ENCODE peak calls at places on chromosomes 13 and 19, in four cellular contexts. J, A, L and H are unnamed samples.

GRCh38 chr19:50173144-50173543 is 10.1 kb upstream of the IZUMO2 start:
- DNase-seq in J (no peak), A (no peak), L (no peak), H (no peak)

GRCh38 chr13:96075953-96076543 is 13.9 kb upstream of the HS6ST3 start:
- DNase-seq in J (no peak), A (peak), L (no peak), H (peak)

GRCh38 chr13:50075619-50076097 is 60.4 kb downstream of the KCNRG start:
- DNase-seq in J (no peak), A (no peak), L (no peak), H (no peak)

GRCh38 chr13:102901615-102902305 is 55.9 kb downstream of the ERCC5 start:
- DNase-seq in J (no peak), A (peak), L (no peak), H (no peak)

GRCh38 chr13:42777476-42777875 is 3.9 kb upstream of the FAM216B start:
- DNase-seq in J (no peak), A (no peak), L (no peak), H (no peak)

GRCh38 chr13:112962911-112963625 is 5.9 kb upstream of the MCF2L start:
- DNase-seq in J (no peak), A (no peak), L (no peak), H (no peak)

GRCh38 chr19:39407644-39408391 is 1.2 kb downstream of the ZFP36 start:
- DNase-seq in J (peak), A (no peak), L (no peak), H (no peak)

GRCh38 chr13:36905944-36906343 is 14.1 kb downstream of the SMAD9 start:
- DNase-seq in J (no peak), A (no peak), L (no peak), H (no peak)

GRCh38 chr19:9431475-9431874 is 3.9 kb downstream of the ZNF266 start:
- DNase-seq in J (no peak), A (peak), L (no peak), H (peak)

GRCh38 chr13:29939158-29939557 is 88.7 kb upstream of the UBL3 start:
- DNase-seq in J (no peak), A (no peak), L (no peak), H (no peak)

GRCh38 chr19:41792513-41793413 is 3.6 kb upstream of the CEACAM3 start:
- DNase-seq in J (peak), A (peak), L (peak), H (no peak)
- TF ChIP-seq CTCF in J (peak), A (peak), L (peak), H (peak)

GRCh38 chr19:2540251-2540645 is 64.3 kb downstream of the GADD45B start:
- DNase-seq in J (no peak), A (no peak), L (no peak), H (no peak)
- H3K27ac ChIP-seq in J (peak), A (peak), L (peak), H (peak)

DNA sequence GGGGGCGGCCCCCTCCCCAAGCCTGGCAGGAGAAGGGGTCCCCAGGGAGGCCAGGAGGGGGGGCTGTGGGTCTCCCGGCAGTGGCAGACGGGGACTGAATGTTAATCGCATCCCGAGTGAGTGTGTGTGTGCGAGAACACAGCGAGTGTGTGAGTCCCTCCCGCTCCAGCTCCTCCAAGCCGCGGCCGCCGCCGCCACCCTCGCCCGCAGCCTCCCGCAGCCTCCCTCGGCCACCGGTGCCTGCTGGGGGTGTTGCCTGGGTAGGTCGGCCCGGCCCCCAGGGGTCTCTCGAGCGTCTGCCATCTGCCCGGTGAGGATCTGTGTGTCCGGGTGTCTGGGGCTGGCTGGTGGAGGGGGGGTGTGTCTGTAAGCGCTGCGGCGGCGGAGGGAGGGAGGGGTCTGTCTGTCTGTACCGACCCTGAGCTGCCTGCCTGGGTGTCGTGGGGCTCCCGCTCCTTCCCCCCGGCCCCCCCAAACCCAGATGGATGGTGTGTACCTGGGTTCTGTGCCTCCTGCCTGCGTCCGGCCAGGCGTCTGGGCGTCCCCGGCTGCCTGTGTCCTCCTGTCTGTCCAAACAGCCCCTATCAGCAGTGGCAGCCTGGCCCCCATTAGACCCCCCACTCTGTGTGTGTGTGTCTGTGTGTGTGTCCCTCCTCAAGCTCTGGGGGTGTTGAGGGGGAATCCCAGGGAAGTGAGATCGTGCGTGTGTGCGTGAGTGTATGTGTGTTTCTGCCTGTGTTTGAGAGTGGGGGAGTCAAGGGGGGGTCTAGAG is at the start of gene GRIN2D:
- DNase-seq in J (no peak), A (no peak), L (no peak), H (no peak)
- TF ChIP-seq CTCF in J (no peak), A (peak), L (no peak), H (no peak)

DNA sequence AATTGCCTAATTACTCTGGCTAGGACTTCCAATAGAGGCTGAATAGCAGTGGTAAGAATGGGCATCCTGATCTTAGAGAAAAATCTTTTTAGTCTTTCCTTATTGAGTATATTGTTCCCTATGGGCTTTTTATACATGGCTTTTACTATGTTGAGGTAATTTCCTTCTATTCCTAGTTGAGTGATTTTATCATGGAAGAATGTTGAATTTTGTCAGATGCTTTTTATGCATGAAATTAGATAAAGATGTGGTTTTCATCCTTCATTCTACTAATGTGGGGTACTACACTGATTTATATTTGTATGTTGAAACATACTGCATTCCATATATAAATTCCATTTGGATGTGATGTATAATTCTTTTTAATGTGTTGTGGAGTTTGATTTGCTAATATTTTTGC is 2673.7 kb downstream of the PCDH9 start:
- DNase-seq in J (no peak), A (no peak), L (no peak), H (no peak)
- H3K27ac ChIP-seq in J (no peak), A (no peak), L (no peak), H (no peak)

GRCh38 chr13:54185785-54186184 is 1157.2 kb downstream of the OLFM4 start:
- DNase-seq in J (no peak), A (no peak), L (no peak), H (peak)
- TF ChIP-seq CTCF in J (no peak), A (no peak), L (no peak), H (no peak)

GRCh38 chr19:16115309-16116039 is 3.8 kb downstream of the RAB8A start:
- DNase-seq in J (no peak), A (no peak), L (no peak), H (no peak)

GRCh38 chr19:16116067-16116466 is 4.4 kb downstream of the RAB8A start:
- DNase-seq in J (no peak), A (no peak), L (no peak), H (no peak)

GRCh38 chr19:16121141-16121540 is 9.5 kb downstream of the RAB8A start:
- DNase-seq in J (no peak), A (no peak), L (no peak), H (no peak)

GRCh38 chr19:16117594-16118033 is 5.9 kb downstream of the RAB8A start:
- DNase-seq in J (no peak), A (no peak), L (no peak), H (no peak)

GRCh38 chr19:16118489-16119033 is 6.9 kb downstream of the RAB8A start:
- DNase-seq in J (no peak), A (no peak), L (no peak), H (no peak)
- H3K27ac ChIP-seq in J (no peak), A (no peak), L (peak), H (peak)